ENCODE peak calls at places on chromosomes 6 and 20, in four cellular contexts. T is IMR-90, K is A549, L is GM12878. J is an unnamed sample.

GRCh38 chr20:60063739-60064138 is 105.5 kb downstream of the CDH26 start:
- DNase-seq in L (no peak), K (no peak), T (no peak), J (no peak)

GRCh38 chr20:51126337-51126736 is 103.4 kb upstream of the KCNG1 start:
- DNase-seq in L (no peak), K (no peak), T (no peak), J (no peak)

GRCh38 chr6:48280035-48280434 is 169.0 kb upstream of the PTCHD4 start:
- DNase-seq in T (no peak), K (no peak), L (no peak), J (no peak)

GRCh38 chr6:24480705-24481104 is 8.7 kb downstream of the GPLD1 start:
- DNase-seq in L (no peak), K (no peak), T (no peak), J (no peak)

GRCh38 chr6:40276176-40276575 is 311.0 kb downstream of the LRFN2 start:
- DNase-seq in L (no peak), T (no peak), K (no peak), J (no peak)

GRCh38 chr6:41519305-41519747 is 26.9 kb upstream of the FOXP4 start:
- DNase-seq in L (no peak), T (no peak), K (no peak), J (no peak)

GRCh38 chr6:130681028-130681427 is 146.2 kb upstream of the SMLR1 start:
- DNase-seq in K (no peak), T (peak), L (no peak), J (no peak)

GRCh38 chr6:70538364-70538763 is 28.4 kb upstream of the SDHAF4 start:
- DNase-seq in K (no peak), T (no peak), L (peak), J (no peak)

GRCh38 chr6:12507641-12508040 is 208.9 kb upstream of the PHACTR1 start:
- DNase-seq in T (no peak), K (no peak), L (no peak), J (no peak)

GRCh38 chr6:136158398-136158797 is 91.7 kb downstream of the MTFR2 start:
- DNase-seq in K (no peak), L (no peak), T (no peak), J (no peak)

GRCh38 chr20:62979876-62980373 is 26.8 kb downstream of the BHLHE23 start:
- DNase-seq in L (no peak), T (no peak), K (no peak), J (no peak)

GRCh38 chr6:111683749-111684267 is 78.1 kb upstream of the TRAF3IP2 start:
- DNase-seq in L (no peak), T (peak), K (no peak), J (no peak)

GRCh38 chr6:8539446-8539845 is 104.1 kb upstream of the SLC35B3 start:
- DNase-seq in K (no peak), T (no peak), L (no peak), J (peak)

GRCh38 chr6:2899596-2899995 is 3.5 kb downstream of the SERPINB9 start:
- DNase-seq in L (no peak), K (no peak), T (no peak), J (no peak)

GRCh38 chr6:73455865-73456629 is 4.0 kb upstream of the CGAS start:
- DNase-seq in T (peak), K (no peak), L (no peak), J (no peak)

GRCh38 chr6:100175814-100176275 is 181.8 kb upstream of the MCHR2 start:
- DNase-seq in L (no peak), K (no peak), T (peak), J (no peak)

GRCh38 chr20:57020364-57020763 is 246.1 kb downstream of the BMP7 start:
- DNase-seq in L (no peak), K (no peak), T (no peak), J (no peak)

GRCh38 chr6:15853259-15853658 is 190.4 kb upstream of the DTNBP1 start:
- DNase-seq in L (no peak), T (no peak), K (no peak), J (no peak)

GRCh38 chr6:155181498-155181897 is 82.3 kb upstream of the CLDN20 start:
- DNase-seq in L (no peak), T (no peak), K (no peak), J (no peak)

GRCh38 chr6:123777554-123777953 is 26.1 kb upstream of the NKAIN2 start:
- DNase-seq in K (no peak), T (peak), L (no peak), J (no peak)

GRCh38 chr6:73030257-73030656 is 195.0 kb downstream of the KHDC1L start:
- DNase-seq in L (peak), K (no peak), T (no peak), J (no peak)

GRCh38 chr6:145453376-145453775 is 281.9 kb downstream of the EPM2A start:
- DNase-seq in K (no peak), L (no peak), T (no peak), J (no peak)

GRCh38 chr6:32108094-32108627 is 977 bp downstream of the TNXB start:
- DNase-seq in L (no peak), T (peak), K (no peak), J (peak)

GRCh38 chr20:35828434-35828833 is 56.6 kb downstream of the PHF20 start:
- DNase-seq in L (no peak), T (no peak), K (no peak), J (no peak)

GRCh38 chr6:27873101-27874030 is 38.8 kb downstream of the OR2B2 start:
- DNase-seq in T (peak), K (no peak), L (peak), J (no peak)

GRCh38 chr6:18432180-18432579 is 45.0 kb downstream of the RNF144B start:
- DNase-seq in L (no peak), T (peak), K (no peak), J (no peak)

GRCh38 chr20:38872491-38873049 is 53.6 kb upstream of the FAM83D start:
- DNase-seq in K (no peak), L (no peak), T (no peak), J (no peak)

GRCh38 chr6:157379656-157380457 is 1.1 kb upstream of the ZDHHC14 start:
- DNase-seq in K (peak), L (peak), T (peak), J (peak)
- TF ChIP-seq POLR2A in K (peak), L (peak), T (no peak), J (no peak)

DNA sequence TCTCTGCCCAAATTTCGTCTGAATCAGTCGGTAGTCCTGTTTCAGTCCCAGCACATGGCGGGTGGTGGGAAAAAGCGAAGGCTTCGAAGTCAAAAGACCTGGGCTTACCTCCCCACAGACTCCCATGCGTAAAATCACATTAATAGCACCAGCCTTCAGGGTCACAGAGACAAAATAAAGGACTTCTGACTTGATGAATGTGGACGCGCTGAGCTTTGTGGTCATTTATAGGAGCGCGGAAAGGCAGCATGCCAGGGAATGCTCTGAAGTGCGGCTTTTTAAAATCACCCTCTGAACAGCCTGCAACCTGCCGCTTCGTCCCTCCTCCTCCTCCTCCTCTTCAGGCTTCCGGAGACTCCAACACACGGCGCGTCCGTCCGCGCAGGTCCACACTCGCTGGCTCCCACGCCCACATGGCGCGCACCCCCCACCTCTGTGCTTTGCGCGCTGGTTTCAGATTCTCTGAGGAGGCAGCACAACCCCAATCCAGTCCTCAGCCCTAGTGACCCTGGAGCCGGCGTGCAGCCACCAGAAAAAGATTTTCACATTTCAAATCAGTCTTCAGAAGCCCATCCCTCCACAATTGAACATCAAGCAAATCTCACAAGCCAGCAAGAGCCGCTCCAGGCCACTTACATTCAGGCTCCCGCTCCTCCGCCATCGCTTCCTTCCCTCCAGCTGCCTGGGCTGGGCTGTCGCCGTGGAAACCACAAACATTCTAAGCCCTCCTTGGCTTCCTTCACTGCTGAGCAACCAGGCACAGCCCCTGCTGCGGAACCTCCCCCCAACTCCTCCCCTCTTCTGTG is at the start of gene C6orf118:
- DNase-seq in L (no peak), K (peak), T (peak), J (no peak)
- TF ChIP-seq RCOR1 in L (no peak), K (no peak), T (no peak), J (no peak)

DNA sequence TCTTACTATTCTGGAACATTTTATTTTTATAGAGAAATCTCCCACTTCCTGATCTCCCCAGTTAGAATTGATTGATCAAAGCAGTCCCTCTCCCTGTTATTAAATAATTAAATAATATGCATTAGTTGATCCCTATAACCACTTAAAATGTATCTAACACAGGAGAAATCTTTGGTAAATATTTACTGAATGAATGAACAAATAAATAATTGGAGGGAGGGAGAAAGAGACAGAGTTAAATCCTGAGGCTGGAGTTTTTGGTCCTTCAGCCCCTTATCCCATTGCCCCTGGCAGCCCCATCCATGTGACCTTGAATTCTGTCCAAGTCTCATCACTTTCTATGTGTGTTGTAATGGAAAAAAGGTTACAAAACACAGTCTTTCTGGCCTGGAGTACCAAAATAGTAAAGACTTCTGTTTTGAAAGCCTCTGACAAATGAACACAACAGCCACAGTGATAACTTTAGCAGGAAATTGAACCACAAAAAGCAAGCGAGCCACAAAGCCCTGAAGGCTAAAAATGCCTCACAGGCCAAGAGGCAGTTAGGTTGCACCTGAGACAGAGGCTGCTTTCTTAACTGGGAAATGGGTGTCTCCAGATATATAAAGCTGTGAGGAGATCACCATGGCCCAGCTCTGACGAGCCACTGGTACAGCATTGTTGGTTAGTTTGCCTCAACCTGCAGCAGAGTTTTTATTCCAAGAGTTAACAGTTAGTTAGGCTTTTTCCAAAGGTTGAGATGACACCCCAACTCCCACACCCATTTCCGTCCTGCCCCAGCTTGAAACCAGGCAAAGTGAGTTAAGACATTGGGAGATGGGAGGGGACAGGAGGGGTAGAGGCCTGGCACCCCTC is 11.3 kb downstream of the NT5E start:
- DNase-seq in T (no peak), L (peak), K (no peak), J (no peak)
- TF ChIP-seq POLR2A in T (no peak), L (no peak), K (no peak), J (no peak)

GRCh38 chr6:150940951-150941350 is 75.4 kb downstream of the MTHFD1L start:
- DNase-seq in L (no peak), T (peak), K (no peak), J (no peak)

GRCh38 chr6:150937126-150937906 is 71.8 kb downstream of the MTHFD1L start:
- DNase-seq in L (no peak), K (no peak), T (no peak), J (no peak)

GRCh38 chr6:150934380-150934779 is 68.9 kb downstream of the MTHFD1L start:
- DNase-seq in T (peak), K (peak), L (no peak), J (no peak)

GRCh38 chr6:150936021-150936555 is 70.6 kb downstream of the MTHFD1L start:
- DNase-seq in K (no peak), T (no peak), L (no peak), J (no peak)

GRCh38 chr6:150939399-150939798 is 73.9 kb downstream of the MTHFD1L start:
- DNase-seq in L (no peak), T (no peak), K (no peak), J (no peak)
- TF ChIP-seq RCOR1 in L (no peak), T (no peak), K (no peak), J (no peak)

DNA sequence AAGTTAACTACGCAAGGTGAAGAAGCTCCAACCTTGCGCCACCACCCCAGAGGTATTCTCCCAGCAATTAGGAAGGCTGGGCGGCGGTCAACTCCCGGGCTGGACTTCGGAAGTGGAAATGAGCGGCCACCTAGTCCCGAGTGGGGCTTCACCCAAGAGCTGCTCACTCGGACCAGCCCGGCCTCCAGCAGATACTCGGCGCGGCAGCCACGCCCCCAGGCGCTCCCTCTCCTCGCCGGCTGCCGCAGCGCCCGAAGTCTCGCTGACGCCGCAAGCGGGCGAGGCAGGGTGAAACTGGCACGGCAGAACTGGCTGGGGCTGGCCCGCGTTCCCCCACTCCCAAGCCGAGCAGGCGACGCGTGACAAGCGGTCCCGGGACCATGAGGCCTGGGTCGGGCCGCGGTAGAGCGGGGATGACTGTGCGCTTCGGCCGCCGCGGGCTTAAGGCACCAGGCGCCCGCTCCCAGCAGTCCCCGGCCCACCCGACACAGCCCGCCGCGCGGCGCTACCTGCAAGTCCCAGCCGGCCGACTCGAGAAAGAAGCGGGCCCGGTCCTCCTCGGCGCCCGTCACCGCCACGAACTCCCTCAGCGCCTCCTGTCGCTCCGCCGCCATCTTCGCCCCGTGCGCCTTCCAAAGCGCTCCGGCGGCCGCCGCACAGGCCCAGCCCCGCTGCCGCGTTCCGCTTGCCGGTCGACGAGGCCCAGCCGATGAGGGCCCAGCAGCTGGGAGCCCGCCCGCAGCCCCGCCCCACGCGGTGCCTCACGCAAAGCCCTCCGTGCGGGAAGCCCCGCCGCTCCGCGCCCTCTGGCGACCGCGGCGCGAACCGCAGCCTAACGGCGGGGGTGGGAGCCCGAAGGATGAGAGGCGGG is at the start of gene NSFL1C:
- DNase-seq in L (peak), K (peak), T (peak), J (peak)
- TF ChIP-seq POLR2A in L (peak), K (peak), T (peak), J (peak)

GRCh38 chr6:65776332-65776731 is 69.3 kb upstream of the EYS start:
- DNase-seq in K (no peak), T (no peak), L (no peak), J (no peak)
- TF ChIP-seq RCOR1 in K (no peak), T (no peak), L (no peak), J (no peak)

DNA sequence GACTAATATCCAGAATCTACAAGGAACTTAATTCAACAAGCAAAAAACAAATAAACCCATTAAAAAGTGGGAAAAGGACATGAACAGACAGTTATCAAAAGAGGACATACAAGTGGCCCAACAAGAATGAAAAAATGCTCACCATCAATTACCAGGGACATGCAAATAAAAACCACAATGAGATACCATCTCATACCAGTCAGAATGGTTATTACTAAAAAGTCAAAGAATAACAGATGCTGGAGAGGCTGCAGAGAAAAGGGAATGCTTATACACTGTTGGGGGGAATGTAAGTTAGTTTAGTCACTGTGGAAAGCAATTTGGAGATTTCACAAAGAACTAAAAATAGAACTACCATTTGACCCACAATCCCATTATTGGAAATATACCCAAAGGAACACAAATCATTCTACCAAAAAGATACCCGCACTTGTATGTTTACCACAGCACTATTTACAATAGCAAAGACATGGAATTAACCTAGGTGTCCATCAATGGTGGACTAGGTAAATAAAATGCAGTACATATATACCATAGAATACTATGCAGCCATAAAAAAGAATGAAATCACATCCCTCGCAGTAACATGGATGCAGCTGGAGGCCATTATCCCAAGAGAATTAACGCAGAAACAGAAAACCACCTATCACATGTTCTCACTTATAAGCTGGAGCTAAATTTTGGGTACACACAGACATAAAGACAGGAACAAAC is 48.4 kb downstream of the RNGTT start:
- DNase-seq in L (no peak), T (no peak), K (no peak), J (no peak)
- TF ChIP-seq POLR2A in L (no peak), T (no peak), K (no peak), J (no peak)

GRCh38 chr20:64040231-64041039 is 4.5 kb downstream of the C20orf204 start:
- DNase-seq in T (no peak), K (no peak), L (no peak), J (no peak)

GRCh38 chr20:64041781-64042771 is 6.1 kb downstream of the C20orf204 start:
- DNase-seq in T (no peak), L (no peak), K (no peak), J (peak)

GRCh38 chr20:64039293-64040160 is 3.5 kb downstream of the C20orf204 start:
- DNase-seq in L (no peak), K (no peak), T (no peak), J (no peak)

GRCh38 chr20:64038579-64039292 is 2.8 kb downstream of the C20orf204 start:
- DNase-seq in L (no peak), T (peak), K (peak), J (peak)

GRCh38 chr20:64041040-64041780 is 5.2 kb downstream of the C20orf204 start:
- DNase-seq in L (no peak), K (no peak), T (no peak), J (no peak)
- TF ChIP-seq RCOR1 in L (no peak), K (no peak), T (no peak), J (no peak)

GRCh38 chr6:10404107-10404798 is 10.6 kb downstream of the TFAP2A start:
- DNase-seq in K (peak), L (peak), T (peak), J (peak)
- TF ChIP-seq POLR2A in K (peak), L (peak), T (peak), J (peak)

DNA sequence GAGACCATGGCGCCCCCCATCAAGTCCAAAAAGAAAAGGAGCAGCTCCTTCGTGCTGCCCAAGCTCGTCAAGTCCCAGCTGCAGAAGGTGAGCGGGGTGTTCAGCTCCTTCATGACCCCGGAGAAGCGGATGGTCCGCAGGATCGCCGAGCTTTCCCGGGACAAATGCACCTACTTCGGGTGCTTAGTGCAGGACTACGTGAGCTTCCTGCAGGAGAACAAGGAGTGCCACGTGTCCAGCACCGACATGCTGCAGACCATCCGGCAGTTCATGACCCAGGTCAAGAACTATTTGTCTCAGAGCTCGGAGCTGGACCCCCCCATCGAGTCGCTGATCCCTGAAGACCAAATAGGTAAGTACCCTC is 41.7 kb upstream of the NAA20 start:
- DNase-seq in K (peak), T (peak), L (no peak), J (no peak)
- TF ChIP-seq RCOR1 in K (no peak), T (no peak), L (no peak), J (no peak)